ENCODE peak calls at places on chromosomes 6 and 20, in eight cellular contexts. B is cardiac fibroblast; O is fibroblast of lung; W is Peyer's patch; H is epithelial cell of proximal tubule; S is CD8-positive, alpha-beta memory T cell; V is testis; L is fibroblast of the aortic adventitia. M is an unnamed sample.
A peak's percentile ranks its signal among the peaks of the same experiment; 100 is the strongest.

GRCh38 chr6:27129095-27129815 is 118.2 kb upstream of the PRSS16 start:
- DNase-seq in H (no peak), V (no peak), O (no peak), L (no peak), B (no peak), S (no peak), W (no peak), M (no peak)

GRCh38 chr6:25177629-25178028 is 101.5 kb upstream of the CARMIL1 start:
- DNase-seq in O (no peak), V (no peak), B (no peak), S (no peak), W (no peak), H (no peak), L (no peak), M (no peak)

GRCh38 chr6:150528648-150529285 is 70.9 kb upstream of the PLEKHG1 start:
- DNase-seq in H (no peak), V (peak; percentile 75), B (peak; percentile 24), L (peak; percentile 9), S (no peak), O (peak; percentile 68), W (peak; percentile 40), M (no peak)

GRCh38 chr20:61170921-61171320 is 81.1 kb upstream of the CDH4 start:
- DNase-seq in H (no peak), O (no peak), B (no peak), W (no peak), S (no peak), L (no peak), V (no peak), M (no peak)

GRCh38 chr20:5041433-5041832 is 40.1 kb upstream of the SLC23A2 start:
- DNase-seq in L (peak; percentile 88), W (no peak), B (peak; percentile 87), O (peak; percentile 12), V (peak; percentile 56), H (no peak), S (no peak), M (no peak)

GRCh38 chr6:20211037-20211940 is 980 bp downstream of the MBOAT1 start:
- DNase-seq in B (peak; percentile 19), V (no peak), L (no peak), W (peak; percentile 36), S (peak; percentile 0), O (peak; percentile 22), H (no peak), M (no peak)

GRCh38 chr6:27205375-27206278 is 41.9 kb upstream of the PRSS16 start:
- DNase-seq in V (no peak), W (no peak), H (no peak), L (no peak), B (peak; percentile 42), S (no peak), O (peak; percentile 6), M (no peak)

GRCh38 chr6:35073766-35074471 is 67.2 kb downstream of the TCP11 start:
- DNase-seq in W (no peak), V (no peak), O (no peak), L (no peak), H (no peak), B (no peak), S (no peak), M (no peak)

GRCh38 chr6:93272201-93272600 is 147.2 kb downstream of the EPHA7 start:
- DNase-seq in V (no peak), W (no peak), B (no peak), O (no peak), L (no peak), S (no peak), H (no peak), M (no peak)

DNA sequence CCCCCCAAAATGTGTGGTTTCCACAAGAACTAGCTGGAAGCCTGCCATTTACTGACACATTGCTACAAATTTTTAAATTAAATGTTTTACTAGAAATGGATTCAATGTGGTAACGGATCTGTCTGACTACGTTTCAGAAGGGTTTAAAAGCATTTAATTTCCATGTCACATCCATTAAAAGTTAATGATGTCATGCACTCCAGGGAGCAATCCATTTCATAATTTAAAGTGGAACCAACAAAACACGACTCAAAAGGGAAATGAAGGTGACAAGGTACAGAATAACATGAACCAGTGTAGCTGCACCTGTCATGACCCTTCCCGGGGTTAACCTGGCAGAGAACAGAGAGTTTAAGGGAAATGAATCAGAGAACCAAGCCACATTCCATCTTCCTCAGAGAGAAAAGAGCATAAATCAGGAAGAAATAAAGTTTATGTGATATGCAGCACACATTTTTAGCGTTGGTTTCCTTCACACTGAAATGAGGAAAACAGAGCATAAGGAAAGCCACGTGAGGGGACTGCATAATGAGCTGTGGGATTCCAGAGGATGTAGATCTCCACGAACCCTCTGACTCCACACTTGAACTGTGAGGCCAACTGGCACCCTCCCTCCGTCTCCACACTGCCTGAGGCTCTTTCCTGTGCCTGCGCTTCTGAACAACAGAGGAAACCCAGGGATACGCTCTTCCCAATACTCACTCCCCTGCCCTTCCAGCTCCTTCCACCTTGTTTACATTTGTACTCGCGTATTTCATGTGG is 170.3 kb upstream of the AHI1 start:
- DNase-seq in B (peak; percentile 36), O (peak; percentile 51), L (peak; percentile 61), V (peak; percentile 22), H (no peak), W (no peak), S (no peak), M (no peak)
- H3K4me3 ChIP-seq in B (peak overlapping the region; percentile 15), O (peak overlapping the region; percentile 1), L (peak overlapping the region; percentile 1), V (no peak overlapping the region), H (no peak overlapping the region), W (no peak overlapping the region), S (no peak overlapping the region), M (no peak overlapping the region)

DNA sequence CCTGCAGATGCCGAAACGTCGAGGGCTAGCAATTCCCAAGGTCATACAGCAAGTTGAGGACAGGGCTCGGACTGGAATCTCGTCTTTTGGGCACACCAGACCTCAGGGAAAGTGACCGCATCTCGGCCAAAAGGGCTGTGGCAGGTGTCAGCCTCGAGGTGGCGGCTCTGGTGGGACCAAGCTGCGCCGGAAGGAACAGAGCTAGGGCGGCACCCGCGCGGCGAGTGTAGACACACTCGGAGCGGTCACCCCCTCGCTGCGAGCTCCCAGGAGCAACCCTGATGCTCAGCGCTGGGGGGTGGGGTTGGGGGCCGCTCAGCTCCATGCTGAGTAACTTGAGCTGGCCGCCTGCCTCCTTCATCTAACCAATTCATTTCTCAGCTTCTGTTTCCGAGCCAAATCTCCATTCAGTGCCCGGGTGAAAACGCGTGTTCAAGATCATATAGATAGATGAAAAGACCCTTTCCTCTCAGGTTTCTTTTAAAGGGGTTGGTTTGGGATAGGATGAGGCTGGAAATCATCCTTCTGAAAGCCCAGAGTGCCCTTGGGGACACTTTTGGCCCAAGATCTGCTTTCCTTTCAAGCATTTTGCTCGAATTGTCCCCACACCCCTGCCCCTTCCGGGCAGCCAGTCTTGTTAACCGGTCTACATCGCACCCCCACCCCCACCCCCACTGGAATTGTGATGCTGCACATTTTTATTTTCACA is 2.3 kb upstream of the TUBB2B start:
- DNase-seq in H (no peak), S (no peak), B (no peak), O (peak; percentile 56), V (no peak), W (peak; percentile 33), L (peak; percentile 19), M (no peak)
- H3K4me3 ChIP-seq in H (no peak overlapping the region), S (peak overlapping the region; percentile 59), B (no peak overlapping the region), O (no peak overlapping the region), V (no peak overlapping the region), W (no peak overlapping the region), L (no peak overlapping the region), M (no peak overlapping the region)

GRCh38 chr6:15263780-15264374 is 18.0 kb downstream of the JARID2 start:
- DNase-seq in H (no peak), O (no peak), S (no peak), L (no peak), W (no peak), V (peak; percentile 55), B (no peak), M (no peak)
- H3K4me3 ChIP-seq in H (no peak overlapping the region), O (no peak overlapping the region), S (no peak overlapping the region), L (no peak overlapping the region), W (no peak overlapping the region), V (no peak overlapping the region), B (no peak overlapping the region), M (no peak overlapping the region)

DNA sequence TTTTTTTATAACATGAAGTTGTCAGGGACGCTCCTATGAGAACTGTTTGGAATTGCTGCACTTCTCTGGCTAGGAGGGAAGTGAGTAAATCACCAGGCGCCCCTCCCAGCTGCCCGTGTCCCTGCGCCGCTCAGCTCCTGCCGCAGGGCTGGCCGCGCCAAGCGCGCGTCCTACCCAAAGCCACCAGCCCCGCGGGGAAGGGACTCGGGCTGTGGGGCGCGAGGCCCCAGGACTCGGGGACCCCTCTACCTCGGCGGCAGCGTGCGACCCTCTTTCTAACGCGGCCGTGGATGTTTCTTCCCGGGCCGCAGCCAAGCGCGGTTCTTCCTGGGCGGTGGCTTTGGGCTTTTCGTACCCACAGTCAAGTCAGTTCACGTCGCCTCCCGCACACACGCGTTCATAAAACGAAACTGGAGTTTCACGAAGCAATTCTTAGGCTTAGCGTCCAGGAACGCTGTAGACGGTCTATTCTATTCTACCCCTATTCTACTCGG is 15.2 kb downstream of the FOXC1 start:
- DNase-seq in W (no peak), O (peak; percentile 54), S (no peak), L (peak; percentile 66), V (no peak), H (no peak), B (peak; percentile 69), M (no peak)
- H3K4me3 ChIP-seq in W (peak overlapping the region; percentile 48), O (peak overlapping the region; percentile 61), S (peak overlapping the region; percentile 61), L (peak overlapping the region; percentile 76), V (peak overlapping the region; percentile 57), H (peak overlapping the region; percentile 87), B (peak overlapping the region; percentile 69), M (no peak overlapping the region)

GRCh38 chr6:98824907-98825601 is 9.3 kb upstream of the POU3F2 start:
- DNase-seq in B (no peak), V (no peak), H (no peak), O (no peak), S (no peak), W (no peak), L (no peak), M (no peak)
- H3K4me3 ChIP-seq in B (no peak overlapping the region), V (no peak overlapping the region), H (no peak overlapping the region), O (no peak overlapping the region), S (no peak overlapping the region), W (no peak overlapping the region), L (no peak overlapping the region), M (no peak overlapping the region)

GRCh38 chr20:63741354-63741675 is 1.7 kb downstream of the SLC2A4RG start:
- DNase-seq in V (no peak), S (no peak), W (no peak), B (no peak), L (no peak), O (no peak), H (no peak), M (no peak)
- H3K4me3 ChIP-seq in V (no peak overlapping the region), S (no peak overlapping the region), W (peak overlapping the region; percentile 3), B (peak overlapping the region; percentile 56), L (peak overlapping the region; percentile 78), O (peak overlapping the region; percentile 69), H (peak overlapping the region; percentile 68), M (peak overlapping the region; percentile 70)

GRCh38 chr20:48818481-48818987 is 9.3 kb downstream of the PREX1 start:
- DNase-seq in O (no peak), S (peak; percentile 52), V (no peak), L (no peak), B (no peak), H (no peak), W (peak; percentile 85), M (no peak)
- H3K4me3 ChIP-seq in O (no peak overlapping the region), S (peak overlapping the region; percentile 35), V (no peak overlapping the region), L (no peak overlapping the region), B (no peak overlapping the region), H (no peak overlapping the region), W (no peak overlapping the region), M (no peak overlapping the region)